ENCODE peak calls at places on chromosome 19, in eight cellular contexts. One of them, this sample, is unnamed.

GRCh38 chr19:50893047-50893737 is 18.0 kb downstream of the KLK4 start:
- DNase-seq in heart left ventricle: no peak
- DNase-seq in lower lobe of right lung: no peak
- DNase-seq in colonic mucosa: no peak
- DNase-seq in Panc1: no peak
- DNase-seq in AG04450: no peak
- DNase-seq in neural progenitor cell: no peak
- DNase-seq in brain microvascular endothelial cell: no peak
- DNase-seq in this sample: no peak

GRCh38 chr19:4482721-4483120 is 10.6 kb downstream of the HDGFL2 start:
- DNase-seq in brain microvascular endothelial cell: no peak
- DNase-seq in neural progenitor cell: no peak
- DNase-seq in AG04450: no peak
- DNase-seq in heart left ventricle: no peak
- DNase-seq in lower lobe of right lung: no peak
- DNase-seq in Panc1: no peak
- DNase-seq in colonic mucosa: no peak
- DNase-seq in this sample: no peak

GRCh38 chr19:38034153-38034835 is 127.3 kb downstream of the SIPA1L3 start:
- DNase-seq in AG04450: no peak
- DNase-seq in lower lobe of right lung: no peak
- DNase-seq in heart left ventricle: no peak
- DNase-seq in Panc1: no peak
- DNase-seq in brain microvascular endothelial cell: peak; percentile 69
- DNase-seq in colonic mucosa: no peak
- DNase-seq in neural progenitor cell: no peak
- DNase-seq in this sample: no peak

GRCh38 chr19:2188708-2189385 is 25.1 kb downstream of the DOT1L start:
- DNase-seq in heart left ventricle: no peak
- DNase-seq in colonic mucosa: no peak
- DNase-seq in AG04450: peak; percentile 15
- DNase-seq in neural progenitor cell: no peak
- DNase-seq in brain microvascular endothelial cell: peak; percentile 54
- DNase-seq in Panc1: no peak
- DNase-seq in lower lobe of right lung: no peak
- DNase-seq in this sample: no peak

GRCh38 chr19:18656337-18657086 is 19.7 kb downstream of the KLHL26 start:
- DNase-seq in AG04450: no peak
- DNase-seq in colonic mucosa: no peak
- DNase-seq in Panc1: no peak
- DNase-seq in lower lobe of right lung: no peak
- DNase-seq in heart left ventricle: no peak
- DNase-seq in neural progenitor cell: no peak
- DNase-seq in brain microvascular endothelial cell: no peak
- DNase-seq in this sample: no peak

GRCh38 chr19:16042533-16043085 is 33.7 kb upstream of the TPM4 start:
- DNase-seq in colonic mucosa: no peak
- DNase-seq in heart left ventricle: no peak
- DNase-seq in lower lobe of right lung: no peak
- DNase-seq in neural progenitor cell: no peak
- DNase-seq in Panc1: no peak
- DNase-seq in brain microvascular endothelial cell: peak; percentile 7
- DNase-seq in AG04450: no peak
- DNase-seq in this sample: no peak

GRCh38 chr19:47232422-47233211 is 1.6 kb upstream of the BBC3 start:
- DNase-seq in colonic mucosa: peak; percentile 70
- DNase-seq in Panc1: no peak
- DNase-seq in brain microvascular endothelial cell: peak; percentile 43
- DNase-seq in AG04450: no peak
- DNase-seq in neural progenitor cell: no peak
- DNase-seq in heart left ventricle: no peak
- DNase-seq in lower lobe of right lung: no peak
- DNase-seq in this sample: peak; percentile 41

GRCh38 chr19:17952041-17952976 is 14.6 kb upstream of the KCNN1 start:
- DNase-seq in lower lobe of right lung: no peak
- DNase-seq in Panc1: no peak
- DNase-seq in heart left ventricle: no peak
- DNase-seq in AG04450: no peak
- DNase-seq in brain microvascular endothelial cell: no peak
- DNase-seq in neural progenitor cell: peak; percentile 50
- DNase-seq in colonic mucosa: no peak
- DNase-seq in this sample: no peak

GRCh38 chr19:21117041-21117907 is 24.6 kb upstream of the ZNF431 start:
- DNase-seq in colonic mucosa: no peak
- DNase-seq in Panc1: no peak
- DNase-seq in AG04450: no peak
- DNase-seq in lower lobe of right lung: no peak
- DNase-seq in neural progenitor cell: no peak
- DNase-seq in heart left ventricle: no peak
- DNase-seq in brain microvascular endothelial cell: peak; percentile 27
- DNase-seq in this sample: no peak

GRCh38 chr19:1837625-1838105 is 10.6 kb downstream of the REXO1 start:
- DNase-seq in brain microvascular endothelial cell: no peak
- DNase-seq in Panc1: no peak
- DNase-seq in colonic mucosa: peak; percentile 71
- DNase-seq in heart left ventricle: no peak
- DNase-seq in AG04450: no peak
- DNase-seq in lower lobe of right lung: no peak
- DNase-seq in neural progenitor cell: peak; percentile 73
- DNase-seq in this sample: no peak

GRCh38 chr19:43152217-43152616 is 34.1 kb downstream of the PSG5 start:
- DNase-seq in colonic mucosa: no peak
- DNase-seq in AG04450: no peak
- DNase-seq in heart left ventricle: no peak
- DNase-seq in neural progenitor cell: no peak
- DNase-seq in brain microvascular endothelial cell: no peak
- DNase-seq in lower lobe of right lung: no peak
- DNase-seq in Panc1: no peak
- DNase-seq in this sample: no peak

DNA sequence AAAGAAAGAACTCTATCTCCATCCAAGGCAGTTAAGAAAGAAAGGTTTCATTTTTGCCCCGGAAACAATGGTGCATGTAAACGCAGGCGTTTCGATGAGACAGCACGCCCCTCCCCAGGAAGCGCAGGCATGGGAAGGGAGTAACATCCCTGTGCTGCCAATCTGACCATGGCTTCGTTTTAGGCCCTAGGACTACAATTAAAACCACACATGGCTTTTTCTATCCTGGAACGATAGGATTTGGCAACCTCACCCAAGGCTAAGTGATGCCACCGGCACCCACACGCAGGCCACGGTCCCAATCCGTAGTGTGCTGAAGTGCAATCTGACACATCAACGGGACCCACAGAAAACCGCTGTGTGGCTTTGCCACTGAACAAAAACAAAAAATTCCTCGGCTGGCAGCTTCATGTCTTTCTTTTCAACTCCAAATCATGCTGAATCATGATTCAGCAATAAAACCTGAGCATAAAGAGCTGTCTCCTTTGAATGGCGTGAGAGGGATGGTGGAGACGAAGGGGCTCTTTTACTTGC is 24.2 kb downstream of the RANBP3 start:
- DNase-seq in heart left ventricle: no peak
- DNase-seq in neural progenitor cell: no peak
- DNase-seq in brain microvascular endothelial cell: peak; percentile 32
- DNase-seq in colonic mucosa: no peak
- DNase-seq in Panc1: no peak
- DNase-seq in AG04450: no peak
- DNase-seq in lower lobe of right lung: no peak
- DNase-seq in this sample: no peak
- H3K4me3 ChIP-seq in heart left ventricle: no peak overlapping the region
- H3K4me3 ChIP-seq in neural progenitor cell: no peak overlapping the region
- H3K4me3 ChIP-seq in brain microvascular endothelial cell: no peak overlapping the region
- H3K4me3 ChIP-seq in colonic mucosa: no peak overlapping the region
- H3K4me3 ChIP-seq in Panc1: no peak overlapping the region
- H3K4me3 ChIP-seq in AG04450: no peak overlapping the region
- H3K4me3 ChIP-seq in lower lobe of right lung: no peak overlapping the region
- H3K4me3 ChIP-seq in this sample: no peak overlapping the region

GRCh38 chr19:29745253-29745652 is 30.2 kb upstream of the C19orf12 start:
- DNase-seq in AG04450: no peak
- DNase-seq in colonic mucosa: no peak
- DNase-seq in heart left ventricle: no peak
- DNase-seq in neural progenitor cell: peak; percentile 48
- DNase-seq in brain microvascular endothelial cell: no peak
- DNase-seq in Panc1: no peak
- DNase-seq in lower lobe of right lung: no peak
- DNase-seq in this sample: no peak

GRCh38 chr19:29751932-29752331 is 36.9 kb upstream of the C19orf12 start:
- DNase-seq in lower lobe of right lung: no peak
- DNase-seq in Panc1: no peak
- DNase-seq in brain microvascular endothelial cell: no peak
- DNase-seq in AG04450: no peak
- DNase-seq in colonic mucosa: no peak
- DNase-seq in heart left ventricle: no peak
- DNase-seq in neural progenitor cell: no peak
- DNase-seq in this sample: no peak

GRCh38 chr19:29749450-29749849 is 34.4 kb upstream of the C19orf12 start:
- DNase-seq in AG04450: no peak
- DNase-seq in heart left ventricle: no peak
- DNase-seq in brain microvascular endothelial cell: no peak
- DNase-seq in neural progenitor cell: no peak
- DNase-seq in Panc1: no peak
- DNase-seq in colonic mucosa: no peak
- DNase-seq in lower lobe of right lung: no peak
- DNase-seq in this sample: no peak

GRCh38 chr19:29752450-29753025 is 37.5 kb upstream of the C19orf12 start:
- DNase-seq in heart left ventricle: no peak
- DNase-seq in brain microvascular endothelial cell: no peak
- DNase-seq in lower lobe of right lung: no peak
- DNase-seq in neural progenitor cell: no peak
- DNase-seq in Panc1: no peak
- DNase-seq in colonic mucosa: no peak
- DNase-seq in AG04450: no peak
- DNase-seq in this sample: no peak

DNA sequence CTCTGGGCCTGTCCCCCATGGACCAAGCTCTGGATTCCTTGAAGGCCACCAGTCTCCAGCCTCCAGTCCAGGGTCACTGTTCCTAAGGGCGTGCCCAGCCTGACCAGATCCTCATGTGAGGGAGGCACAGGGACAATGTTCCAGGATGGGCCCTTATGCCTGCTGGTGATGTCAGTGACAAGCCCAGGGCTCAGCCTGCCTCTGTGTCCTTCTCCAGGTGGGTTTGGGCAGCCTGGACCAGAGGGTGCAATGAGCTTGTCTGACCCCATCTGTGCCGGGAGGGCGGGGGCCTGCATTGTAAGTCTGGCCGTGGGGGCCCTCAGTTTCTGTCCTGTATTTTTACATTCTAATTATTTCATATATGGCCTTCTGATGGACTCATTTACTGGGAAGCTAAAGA is 33.9 kb upstream of the C19orf12 start:
- DNase-seq in brain microvascular endothelial cell: no peak
- DNase-seq in lower lobe of right lung: no peak
- DNase-seq in Panc1: no peak
- DNase-seq in colonic mucosa: no peak
- DNase-seq in neural progenitor cell: no peak
- DNase-seq in AG04450: no peak
- DNase-seq in heart left ventricle: no peak
- DNase-seq in this sample: no peak
- H3K27me3 ChIP-seq in brain microvascular endothelial cell: no peaks in the 10 kb centered on the region
- H3K27me3 ChIP-seq in lower lobe of right lung: no peaks in the 10 kb centered on the region
- H3K27me3 ChIP-seq in Panc1: peaks cover 4% of the 10 kb centered on the region
- H3K27me3 ChIP-seq in colonic mucosa: no peaks in the 10 kb centered on the region
- H3K27me3 ChIP-seq in neural progenitor cell: no peaks in the 10 kb centered on the region
- H3K27me3 ChIP-seq in AG04450: peaks cover 2% of the 10 kb centered on the region
- H3K27me3 ChIP-seq in heart left ventricle: no peaks in the 10 kb centered on the region
- H3K27me3 ChIP-seq in this sample: no peaks in the 10 kb centered on the region

GRCh38 chr19:14150041-14150769 is 13.8 kb upstream of the ASF1B start:
- DNase-seq in Panc1: no peak
- DNase-seq in lower lobe of right lung: no peak
- DNase-seq in heart left ventricle: no peak
- DNase-seq in AG04450: no peak
- DNase-seq in colonic mucosa: no peak
- DNase-seq in brain microvascular endothelial cell: no peak
- DNase-seq in neural progenitor cell: no peak
- DNase-seq in this sample: no peak

GRCh38 chr19:14149011-14149410 is 12.6 kb upstream of the ASF1B start:
- DNase-seq in lower lobe of right lung: no peak
- DNase-seq in brain microvascular endothelial cell: no peak
- DNase-seq in AG04450: no peak
- DNase-seq in Panc1: no peak
- DNase-seq in heart left ventricle: no peak
- DNase-seq in neural progenitor cell: no peak
- DNase-seq in colonic mucosa: peak; percentile 25
- DNase-seq in this sample: no peak

GRCh38 chr19:14150770-14151661 is 14.6 kb upstream of the ASF1B start:
- DNase-seq in brain microvascular endothelial cell: no peak
- DNase-seq in neural progenitor cell: no peak
- DNase-seq in colonic mucosa: no peak
- DNase-seq in AG04450: no peak
- DNase-seq in heart left ventricle: no peak
- DNase-seq in lower lobe of right lung: no peak
- DNase-seq in Panc1: no peak
- DNase-seq in this sample: no peak

GRCh38 chr19:14147797-14148605 is 11.6 kb upstream of the ASF1B start:
- DNase-seq in heart left ventricle: peak; percentile 71
- DNase-seq in colonic mucosa: peak; percentile 72
- DNase-seq in Panc1: no peak
- DNase-seq in lower lobe of right lung: peak; percentile 75
- DNase-seq in AG04450: peak; percentile 15
- DNase-seq in neural progenitor cell: peak; percentile 86
- DNase-seq in brain microvascular endothelial cell: peak; percentile 46
- DNase-seq in this sample: no peak

GRCh38 chr19:14149509-14149994 is 13.2 kb upstream of the ASF1B start:
- DNase-seq in lower lobe of right lung: peak; percentile 76
- DNase-seq in Panc1: no peak
- DNase-seq in heart left ventricle: peak; percentile 82
- DNase-seq in colonic mucosa: peak; percentile 80
- DNase-seq in brain microvascular endothelial cell: no peak
- DNase-seq in AG04450: no peak
- DNase-seq in neural progenitor cell: no peak
- DNase-seq in this sample: no peak
- H3K4me3 ChIP-seq in lower lobe of right lung: peak overlapping the region; percentile 33
- H3K4me3 ChIP-seq in Panc1: no peak overlapping the region
- H3K4me3 ChIP-seq in heart left ventricle: peak overlapping the region; percentile 48
- H3K4me3 ChIP-seq in colonic mucosa: no peak overlapping the region
- H3K4me3 ChIP-seq in brain microvascular endothelial cell: no peak overlapping the region
- H3K4me3 ChIP-seq in AG04450: no peak overlapping the region
- H3K4me3 ChIP-seq in neural progenitor cell: no peak overlapping the region
- H3K4me3 ChIP-seq in this sample: peak overlapping the region; percentile 15

DNA sequence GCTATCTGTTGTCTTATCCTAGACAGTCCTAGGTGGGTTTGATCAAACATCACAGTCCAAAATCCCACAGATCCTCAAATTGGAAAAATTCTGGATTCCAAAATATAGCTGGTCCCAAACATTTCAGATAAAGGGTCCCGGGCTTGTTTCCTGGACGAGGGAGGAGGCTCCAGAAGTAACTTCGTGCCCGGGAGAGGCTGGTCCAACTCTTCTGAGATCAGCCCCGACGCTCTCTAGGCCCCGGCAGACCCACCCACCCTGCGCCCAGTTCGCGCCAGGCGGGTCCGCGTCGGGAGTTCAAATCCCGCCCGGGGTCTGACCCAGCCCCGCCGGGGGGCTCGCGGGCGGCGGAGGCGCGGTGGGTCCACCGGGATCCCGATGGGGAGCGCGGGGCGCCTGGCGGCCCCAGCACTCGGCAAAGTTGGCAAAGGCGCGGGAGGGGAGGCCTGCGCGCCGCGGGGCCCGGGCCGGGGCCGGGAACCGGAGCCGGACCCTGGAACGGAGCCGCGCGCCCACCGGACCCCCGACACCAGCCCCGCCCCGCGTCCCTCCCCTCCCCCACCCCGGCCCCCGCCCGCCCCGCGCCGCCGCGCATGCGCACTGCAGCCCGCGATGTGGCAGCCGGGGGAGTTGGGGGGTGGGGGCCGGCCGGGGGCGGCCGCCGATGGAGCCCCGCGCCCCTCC is 513 bp downstream of the MIER2 start:
- DNase-seq in colonic mucosa: no peak
- DNase-seq in heart left ventricle: no peak
- DNase-seq in AG04450: no peak
- DNase-seq in neural progenitor cell: peak; percentile 81
- DNase-seq in brain microvascular endothelial cell: no peak
- DNase-seq in lower lobe of right lung: no peak
- DNase-seq in Panc1: no peak
- DNase-seq in this sample: no peak
- H3K27me3 ChIP-seq in colonic mucosa: no peaks in the 10 kb centered on the region
- H3K27me3 ChIP-seq in heart left ventricle: no peaks in the 10 kb centered on the region
- H3K27me3 ChIP-seq in AG04450: no peaks in the 10 kb centered on the region
- H3K27me3 ChIP-seq in neural progenitor cell: peaks cover 14% of the 10 kb centered on the region
- H3K27me3 ChIP-seq in brain microvascular endothelial cell: no peaks in the 10 kb centered on the region
- H3K27me3 ChIP-seq in lower lobe of right lung: no peaks in the 10 kb centered on the region
- H3K27me3 ChIP-seq in Panc1: no peaks in the 10 kb centered on the region
- H3K27me3 ChIP-seq in this sample: no peaks in the 10 kb centered on the region